ENCODE peak calls at places on chromosomes 12 and 14, in seven cellular contexts. Q, H, G, M, S, Y and L are unnamed samples.

GRCh38 chr14:24734917-24735500 is 101.0 kb upstream of the GZMB start:
- DNase-seq in Q (peak; percentile 84), H (peak; percentile 69), G (no peak), M (no peak), S (peak; percentile 82), Y (peak; percentile 37), L (peak; percentile 14)

GRCh38 chr12:110537605-110538409 is 35.7 kb downstream of the RAD9B start:
- DNase-seq in Q (no peak), H (no peak), G (peak; percentile 98), M (no peak), S (no peak), Y (no peak), L (no peak)

GRCh38 chr14:91415794-91416743 is 1.6 kb downstream of the CCDC88C start:
- DNase-seq in Q (no peak), H (no peak), G (no peak), M (peak; percentile 65), S (no peak), Y (no peak), L (no peak)

GRCh38 chr14:102084931-102085330 is 1.9 kb downstream of the HSP90AA1 start:
- DNase-seq in Q (no peak), H (no peak), G (no peak), M (no peak), S (no peak), Y (no peak), L (no peak)

GRCh38 chr12:117830471-117830870 is 138.3 kb downstream of the KSR2 start:
- DNase-seq in Q (no peak), H (no peak), G (no peak), M (no peak), S (no peak), Y (no peak), L (no peak)

GRCh38 chr12:3046441-3047200 is 30.6 kb upstream of the TSPAN9 start:
- DNase-seq in Q (no peak), H (no peak), G (peak; percentile 91), M (no peak), S (peak; percentile 51), Y (no peak), L (no peak)

GRCh38 chr14:97603201-97603600 is 806.0 kb downstream of the VRK1 start:
- DNase-seq in Q (no peak), H (no peak), G (no peak), M (peak; percentile 28), S (no peak), Y (no peak), L (no peak)

GRCh38 chr12:92110083-92110640 is 35.5 kb downstream of the BTG1 start:
- DNase-seq in Q (no peak), H (no peak), G (no peak), M (no peak), S (no peak), Y (no peak), L (no peak)

GRCh38 chr12:104956870-104957301 is 1.2 kb downstream of the SLC41A2 start:
- DNase-seq in Q (no peak), H (peak; percentile 24), G (no peak), M (no peak), S (peak; percentile 37), Y (no peak), L (no peak)

GRCh38 chr12:68364893-68365725 is 32.9 kb upstream of the MDM1 start:
- DNase-seq in Q (peak; percentile 87), H (peak; percentile 98), G (peak; percentile 85), M (peak; percentile 62), S (peak; percentile 99), Y (peak; percentile 95), L (no peak)

GRCh38 chr14:69483765-69484443 is 624 bp upstream of the PLEKHD1 start:
- DNase-seq in Q (no peak), H (peak; percentile 13), G (peak; percentile 77), M (no peak), S (no peak), Y (no peak), L (peak; percentile 82)

GRCh38 chr14:61121293-61121897 is 140.3 kb downstream of the SLC38A6 start:
- DNase-seq in Q (no peak), H (no peak), G (no peak), M (no peak), S (peak; percentile 49), Y (no peak), L (no peak)

GRCh38 chr12:4892418-4892817 is 17.3 kb upstream of the KCNA1 start:
- DNase-seq in Q (no peak), H (no peak), G (no peak), M (no peak), S (no peak), Y (no peak), L (no peak)

GRCh38 chr12:60212159-60213000 is 616.6 kb downstream of the SLC16A7 start:
- DNase-seq in Q (no peak), H (no peak), G (no peak), M (no peak), S (no peak), Y (no peak), L (no peak)

GRCh38 chr14:76538648-76539008 is 162.7 kb downstream of the ESRRB start:
- DNase-seq in Q (no peak), H (no peak), G (no peak), M (no peak), S (no peak), Y (no peak), L (no peak)
- H3K4me3 ChIP-seq in Q (no peak overlapping the region), H (no peak overlapping the region), G (no peak overlapping the region), M (no peak overlapping the region), S (no peak overlapping the region), Y (no peak overlapping the region), L (no peak overlapping the region)

DNA sequence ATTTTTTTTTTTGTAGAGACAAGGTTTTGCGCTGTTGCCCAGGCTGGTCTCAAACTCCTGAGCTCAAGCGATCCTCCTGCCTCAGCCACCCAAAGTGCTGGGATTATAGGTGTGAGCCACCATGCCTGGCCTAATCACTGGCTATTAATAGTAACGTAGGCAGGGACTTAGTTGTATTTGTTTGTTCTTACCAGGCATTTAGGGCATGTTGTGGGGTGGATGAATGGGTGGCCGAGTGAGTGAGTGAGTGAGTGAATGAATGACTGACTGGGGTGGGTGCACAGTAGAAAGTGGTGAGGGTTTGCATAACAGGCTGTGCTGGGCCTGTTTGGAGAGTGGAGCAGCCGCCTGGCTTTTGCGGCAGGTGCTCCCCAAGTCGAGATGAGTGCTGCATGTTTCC is 87.0 kb downstream of the FOXN4 start:
- DNase-seq in Q (no peak), H (no peak), G (no peak), M (no peak), S (no peak), Y (no peak), L (no peak)
- H3K4me3 ChIP-seq in Q (no peak overlapping the region), H (no peak overlapping the region), G (no peak overlapping the region), M (no peak overlapping the region), S (no peak overlapping the region), Y (no peak overlapping the region), L (no peak overlapping the region)

DNA sequence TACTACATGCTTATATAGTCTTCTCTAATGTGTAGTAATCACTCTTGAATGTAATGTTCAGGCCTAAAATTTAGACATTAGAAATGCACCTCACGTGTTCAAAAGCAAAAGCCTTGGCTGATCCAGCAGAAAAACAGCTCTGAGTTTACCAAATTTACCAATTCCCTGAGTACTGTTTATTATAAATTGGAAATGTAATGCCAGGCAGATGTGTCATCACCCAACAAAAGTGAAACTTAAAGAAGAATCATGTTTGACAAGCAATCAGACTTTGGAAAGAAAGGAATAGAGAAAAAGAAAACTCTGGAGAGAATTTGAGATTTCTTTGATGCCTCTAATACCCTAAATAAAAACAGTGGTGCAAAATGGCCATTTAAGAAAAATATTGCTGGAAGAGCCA is 26.5 kb upstream of the STRAP start:
- DNase-seq in Q (no peak), H (peak; percentile 70), G (no peak), M (no peak), S (peak; percentile 31), Y (no peak), L (no peak)
- H3K4me3 ChIP-seq in Q (no peak overlapping the region), H (no peak overlapping the region), G (no peak overlapping the region), M (no peak overlapping the region), S (no peak overlapping the region), Y (no peak overlapping the region), L (no peak overlapping the region)

DNA sequence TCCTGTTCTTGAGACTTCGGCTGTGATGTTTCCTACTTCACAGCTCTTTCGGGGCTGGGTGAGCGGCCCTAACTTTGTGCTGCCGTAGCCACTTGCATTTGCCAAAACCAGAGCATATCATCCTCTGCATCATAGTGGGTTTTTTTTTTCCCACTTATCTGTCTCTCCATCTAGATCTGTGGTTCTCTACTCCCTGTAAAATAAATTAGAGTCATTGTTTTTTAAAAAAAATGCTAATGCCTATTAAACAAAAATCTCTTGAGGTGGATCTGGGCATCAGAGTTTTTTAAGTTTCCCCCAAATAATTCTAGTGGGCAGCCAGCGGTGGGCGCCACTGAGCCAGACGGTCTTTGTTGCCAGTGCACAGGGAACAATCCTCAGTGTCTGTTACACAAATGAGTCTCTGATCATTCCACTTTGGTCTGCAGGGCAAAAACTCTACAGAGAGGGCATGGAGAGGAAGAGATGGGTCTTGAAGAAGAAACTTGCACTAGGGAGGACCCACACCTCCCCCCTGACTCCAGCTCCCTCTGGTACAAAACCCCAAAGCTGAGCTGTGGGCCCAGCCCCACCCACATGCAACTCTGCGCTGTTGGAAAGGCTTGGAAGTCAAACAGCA is 62.4 kb upstream of the BCL2L14 start:
- DNase-seq in Q (no peak), H (no peak), G (no peak), M (no peak), S (no peak), Y (no peak), L (no peak)
- H3K4me3 ChIP-seq in Q (no peak overlapping the region), H (no peak overlapping the region), G (no peak overlapping the region), M (peak overlapping the region; percentile 35), S (no peak overlapping the region), Y (no peak overlapping the region), L (no peak overlapping the region)

DNA sequence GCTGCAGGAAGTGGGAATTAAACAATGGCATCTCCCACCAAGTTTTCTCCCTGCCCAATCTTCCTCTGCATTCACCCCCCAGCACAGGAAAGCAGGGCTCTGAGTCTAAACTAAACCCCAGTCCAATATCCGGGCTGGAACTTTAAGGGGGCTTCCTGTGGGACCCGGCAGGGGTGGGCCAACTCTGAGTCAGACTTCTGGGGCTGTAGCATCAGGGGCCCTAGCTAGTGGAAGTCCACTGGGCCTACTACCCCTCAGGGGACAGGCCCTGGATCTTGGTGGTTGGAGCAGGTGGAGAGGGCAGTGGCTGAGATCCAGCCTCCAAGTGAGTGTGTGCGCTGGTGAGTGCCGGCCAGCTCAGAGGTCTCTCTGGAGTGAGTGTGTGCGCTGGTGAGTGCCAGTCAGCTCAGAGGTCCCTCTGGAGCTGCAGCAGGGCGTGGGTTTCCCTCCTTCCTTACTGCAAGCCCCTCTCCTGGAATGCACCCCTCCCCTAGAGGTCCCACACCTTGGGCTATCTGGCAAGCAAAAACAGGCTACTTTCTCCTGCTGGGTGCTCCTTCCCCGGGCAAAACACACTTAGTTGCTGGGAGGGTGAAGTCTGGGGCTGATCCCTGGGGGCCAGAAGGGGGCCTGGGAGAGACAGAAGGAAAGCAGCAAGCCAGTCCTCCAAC is 5.6 kb upstream of the LHX5 start:
- DNase-seq in Q (no peak), H (no peak), G (no peak), M (no peak), S (no peak), Y (no peak), L (peak; percentile 29)
- H3K4me3 ChIP-seq in Q (no peak overlapping the region), H (no peak overlapping the region), G (no peak overlapping the region), M (no peak overlapping the region), S (no peak overlapping the region), Y (no peak overlapping the region), L (no peak overlapping the region)

DNA sequence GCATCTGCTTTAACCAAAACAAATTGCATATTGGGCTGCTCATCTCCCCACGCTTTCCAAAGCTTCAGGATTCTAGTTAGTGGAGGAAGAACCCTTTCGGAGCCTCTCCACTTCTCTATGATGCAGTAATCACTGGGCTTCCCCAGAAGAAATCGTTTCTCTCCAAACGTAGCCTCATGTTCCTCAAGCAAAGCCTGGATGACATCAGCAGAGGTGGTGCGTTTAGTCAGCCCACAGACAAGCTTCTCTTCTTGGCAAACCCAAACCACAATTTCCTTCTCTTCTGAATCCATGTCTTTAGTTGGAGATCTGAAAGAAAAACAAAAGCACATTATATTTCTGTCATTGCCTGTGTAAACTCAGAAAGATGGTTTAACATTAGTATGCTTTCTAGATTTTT is 30.6 kb downstream of the RASSF9 start:
- DNase-seq in Q (no peak), H (no peak), G (no peak), M (no peak), S (peak; percentile 66), Y (no peak), L (no peak)
- H3K4me3 ChIP-seq in Q (no peak overlapping the region), H (no peak overlapping the region), G (no peak overlapping the region), M (no peak overlapping the region), S (no peak overlapping the region), Y (no peak overlapping the region), L (no peak overlapping the region)